ENCODE peak calls at places on chromosomes 3 and 15, in seven cellular contexts. H is amniotic stem cell, U is Caki2, P is fibroblast of villous mesenchyme, D is NCI-H1048, O is myocyte, B is mucosa of descending colon. W is an unnamed sample.

GRCh38 chr3:124791142-124791541 is 60.9 kb downstream of the UMPS start:
- DNase-seq in U (no peak), B (no peak), D (no peak), O (peak), P (peak), H (no peak), W (no peak)

GRCh38 chr15:31127596-31128261 is 26.2 kb upstream of the TRPM1 start:
- DNase-seq in H (no peak), B (no peak), D (no peak), U (no peak), O (no peak), P (no peak), W (no peak)

GRCh38 chr15:74627766-74628165 is 12.1 kb downstream of the CLK3 start:
- DNase-seq in U (no peak), P (no peak), O (no peak), B (no peak), H (no peak), D (no peak), W (no peak)

GRCh38 chr3:16801698-16802097 is 83.1 kb upstream of the PLCL2 start:
- DNase-seq in D (no peak), P (peak), H (no peak), B (no peak), U (no peak), O (peak), W (peak)

GRCh38 chr15:90400759-90401314 is 12.8 kb downstream of the IQGAP1 start:
- DNase-seq in H (peak), P (peak), D (peak), B (peak), U (peak), O (peak), W (peak)

GRCh38 chr3:31353166-31353565 is 179.6 kb upstream of the STT3B start:
- DNase-seq in U (no peak), P (no peak), D (no peak), H (no peak), B (no peak), O (no peak), W (no peak)

GRCh38 chr3:57274845-57275244 is 17.6 kb downstream of the ASB14 start:
- DNase-seq in P (no peak), B (no peak), O (no peak), U (no peak), H (no peak), D (no peak), W (no peak)

GRCh38 chr3:69944931-69945493 is 54.5 kb upstream of the SAMMSON start:
- DNase-seq in P (no peak), D (no peak), B (no peak), H (no peak), O (no peak), U (no peak), W (no peak)

GRCh38 chr3:71879089-71879488 is 94.1 kb upstream of the PROK2 start:
- DNase-seq in B (no peak), O (no peak), H (no peak), P (no peak), U (no peak), D (no peak), W (no peak)

GRCh38 chr3:114376091-114376490 is 82.3 kb downstream of the TIGIT start:
- DNase-seq in O (no peak), U (no peak), D (no peak), B (no peak), H (no peak), P (peak), W (no peak)

GRCh38 chr3:52244061-52244628 is 1.4 kb upstream of the PPM1M start:
- DNase-seq in P (peak), B (no peak), O (no peak), H (peak), U (peak), D (no peak), W (no peak)

GRCh38 chr3:30681276-30682211 is 75.1 kb downstream of the TGFBR2 start:
- DNase-seq in H (no peak), O (peak), P (peak), U (no peak), D (no peak), B (peak), W (no peak)

GRCh38 chr15:37880009-37880834 is 54.2 kb upstream of the TMCO5A start:
- DNase-seq in B (no peak), P (peak), U (peak), H (no peak), O (peak), D (no peak), W (peak)

GRCh38 chr3:42042747-42043115 is 48.4 kb upstream of the TRAK1 start:
- DNase-seq in D (no peak), B (no peak), O (peak), P (peak), U (no peak), H (no peak), W (no peak)

GRCh38 chr3:184611606-184612304 is 50.2 kb downstream of the EPHB3 start:
- DNase-seq in H (no peak), O (no peak), P (no peak), D (no peak), U (no peak), B (no peak), W (no peak)